ENCODE peak calls at places on chromosome 20, in eight cellular contexts. L, W, F, O, E, S, Z and J are unnamed samples.
A peak's percentile ranks its signal among the peaks of the same experiment; 100 is the strongest.

GRCh38 chr20:61584851-61585250 is 332.8 kb downstream of the CDH4 start:
- DNase-seq in O (no peak), F (no peak), S (no peak), W (no peak), E (no peak), L (no peak), Z (no peak), J (no peak)

GRCh38 chr20:6704132-6704861 is 63.2 kb upstream of the BMP2 start:
- DNase-seq in Z (peak; percentile 26), F (no peak), E (no peak), W (no peak), O (no peak), L (no peak), S (no peak), J (peak; percentile 36)

GRCh38 chr20:9550283-9550682 is 35.9 kb downstream of the LAMP5 start:
- DNase-seq in O (no peak), Z (no peak), L (no peak), S (no peak), W (no peak), F (no peak), E (no peak), J (no peak)

GRCh38 chr20:62354811-62355341 is 12.2 kb downstream of the LAMA5 start:
- DNase-seq in O (no peak), W (no peak), S (no peak), Z (no peak), L (peak; percentile 44), E (no peak), F (no peak), J (no peak)

GRCh38 chr20:31710423-31711250 is 12.0 kb downstream of the BCL2L1 start:
- DNase-seq in S (no peak), Z (no peak), E (no peak), W (no peak), L (no peak), F (no peak), O (no peak), J (no peak)

GRCh38 chr20:39298566-39299501 is 336.7 kb downstream of the DHX35 start:
- DNase-seq in L (peak; percentile 59), W (no peak), O (no peak), E (no peak), S (no peak), Z (no peak), F (no peak), J (no peak)

GRCh38 chr20:43904195-43904594 is 10.5 kb upstream of the TOX2 start:
- DNase-seq in S (no peak), W (peak; percentile 45), E (no peak), L (no peak), O (no peak), F (no peak), Z (no peak), J (no peak)

GRCh38 chr20:38211200-38212097 is 46.4 kb upstream of the TGM2 start:
- DNase-seq in W (no peak), F (no peak), E (no peak), Z (no peak), S (no peak), O (no peak), L (no peak), J (no peak)

GRCh38 chr20:20399705-20400104 is 31.8 kb downstream of the INSM1 start:
- DNase-seq in S (no peak), L (no peak), Z (no peak), O (no peak), W (no peak), F (no peak), E (no peak), J (no peak)

GRCh38 chr20:45419188-45420091 is 3.5 kb downstream of the PIGT start:
- DNase-seq in O (peak; percentile 70), W (no peak), S (no peak), F (no peak), E (no peak), Z (peak; percentile 93), L (no peak), J (peak; percentile 99)

GRCh38 chr20:32332614-32333013 is 25.5 kb upstream of the ASXL1 start:
- DNase-seq in Z (peak; percentile 69), E (no peak), F (peak; percentile 9), W (no peak), L (no peak), S (no peak), O (no peak), J (peak; percentile 43)

GRCh38 chr20:25254986-25255680 is 7.2 kb downstream of the PYGB start:
- DNase-seq in E (no peak), L (peak; percentile 53), Z (no peak), S (no peak), W (no peak), F (no peak), O (no peak), J (no peak)

GRCh38 chr20:37558306-37558705 is 30.6 kb upstream of the BLCAP start:
- DNase-seq in W (no peak), Z (no peak), L (no peak), E (no peak), S (no peak), O (no peak), F (no peak), J (no peak)

GRCh38 chr20:62177307-62177706 is 5.5 kb upstream of the MTG2 start:
- DNase-seq in Z (no peak), W (no peak), E (no peak), L (no peak), O (no peak), S (no peak), F (no peak), J (no peak)

GRCh38 chr20:33444797-33445560 is 1.4 kb upstream of the SNTA1 start:
- DNase-seq in W (no peak), E (no peak), F (peak; percentile 17), S (peak; percentile 27), L (peak; percentile 77), Z (peak; percentile 41), O (no peak), J (peak; percentile 13)

GRCh38 chr20:14883324-14883723 is 545.9 kb upstream of the FLRT3 start:
- DNase-seq in L (no peak), F (no peak), S (no peak), E (no peak), O (no peak), W (no peak), Z (no peak), J (no peak)

GRCh38 chr20:63950701-63951397 is 5.4 kb downstream of the UCKL1 start:
- DNase-seq in Z (no peak), L (no peak), S (no peak), F (no peak), W (no peak), O (no peak), E (no peak), J (no peak)

GRCh38 chr20:48695255-48695654 is 132.5 kb downstream of the PREX1 start:
- DNase-seq in Z (peak; percentile 38), L (no peak), E (no peak), S (no peak), O (no peak), W (no peak), F (no peak), J (no peak)

GRCh38 chr20:63703471-63703975 is 4.3 kb downstream of the ARFRP1 start:
- DNase-seq in S (no peak), E (no peak), Z (no peak), L (no peak), O (no peak), W (peak; percentile 2), F (no peak), J (no peak)

GRCh38 chr20:61292821-61293612 is 41.0 kb downstream of the CDH4 start:
- DNase-seq in E (no peak), S (no peak), Z (no peak), F (no peak), O (no peak), W (no peak), L (no peak), J (no peak)

GRCh38 chr20:32244150-32244823 is 33.2 kb upstream of the KIF3B start:
- DNase-seq in Z (peak; percentile 54), S (no peak), E (no peak), W (no peak), L (no peak), O (no peak), F (no peak), J (no peak)

GRCh38 chr20:62921119-62921687 is 5.1 kb downstream of the DIDO1 start:
- DNase-seq in L (peak; percentile 87), F (peak; percentile 59), O (peak; percentile 51), Z (peak; percentile 67), W (peak; percentile 50), E (no peak), S (peak; percentile 65), J (peak; percentile 47)